ENCODE peak calls at places on chromosomes 11 and 22, in four cellular contexts. M is right cardiac atrium; W is adrenal gland; Y is CD4-positive, CD25-positive, alpha-beta regulatory T cell. J is an unnamed sample.

GRCh38 chr11:123054301-123055065 is 7.5 kb downstream of the HSPA8 start:
- DNase-seq in M (no peak), W (no peak), Y (peak; percentile 24), J (no peak)

GRCh38 chr11:35683728-35684339 is 21.3 kb downstream of the TRIM44 start:
- DNase-seq in M (no peak), W (no peak), Y (no peak), J (no peak)

GRCh38 chr22:39773976-39774539 is 119.5 kb downstream of the ENTHD1 start:
- DNase-seq in M (no peak), W (no peak), Y (no peak), J (no peak)

GRCh38 chr11:77377734-77378133 is 76.2 kb upstream of the GDPD4 start:
- DNase-seq in M (no peak), W (no peak), Y (no peak), J (no peak)

GRCh38 chr11:17171342-17171741 is 36.4 kb downstream of the PIK3C2A start:
- DNase-seq in M (no peak), W (no peak), Y (no peak), J (no peak)

GRCh38 chr22:49536571-49537131 is 291.0 kb downstream of the BRD1 start:
- DNase-seq in M (no peak), W (no peak), Y (no peak), J (no peak)

GRCh38 chr11:74397531-74398243 is 546 bp downstream of the PGM2L1 start:
- DNase-seq in M (peak; percentile 74), W (peak; percentile 27), Y (peak; percentile 37), J (peak; percentile 45)

GRCh38 chr11:105100206-105100605 is 39.4 kb downstream of the CARD18 start:
- DNase-seq in M (no peak), W (no peak), Y (no peak), J (no peak)

GRCh38 chr22:43411040-43411919 is 534 bp upstream of the MPPED1 start:
- DNase-seq in M (no peak), W (no peak), Y (no peak), J (no peak)

GRCh38 chr11:67278939-67279588 is 10.0 kb upstream of the ANKRD13D start:
- DNase-seq in M (peak; percentile 42), W (no peak), Y (no peak), J (no peak)

GRCh38 chr11:76614471-76615183 is 55.9 kb downstream of the LRRC32 start:
- DNase-seq in M (peak; percentile 89), W (peak; percentile 12), Y (no peak), J (no peak)

GRCh38 chr11:2142762-2143202 is 3.6 kb upstream of the IGF2 start:
- DNase-seq in M (no peak), W (no peak), Y (no peak), J (no peak)

GRCh38 chr22:43956383-43956782 is 1.1 kb downstream of the SAMM50 start:
- DNase-seq in M (no peak), W (no peak), Y (no peak), J (no peak)

GRCh38 chr11:67404515-67405195 is 772 bp downstream of the TBC1D10C start:
- DNase-seq in M (no peak), W (no peak), Y (no peak), J (no peak)

GRCh38 chr11:9664276-9665171 is 647 bp downstream of the SWAP70 start:
- DNase-seq in M (peak; percentile 70), W (peak; percentile 51), Y (peak; percentile 12), J (peak; percentile 52)

GRCh38 chr11:90120191-90120590 is 14.3 kb upstream of the NAALAD2 start:
- DNase-seq in M (no peak), W (no peak), Y (no peak), J (no peak)

GRCh38 chr11:64745523-64746328 is 1.8 kb upstream of the RASGRP2 start:
- DNase-seq in M (peak; percentile 96), W (peak; percentile 72), Y (peak; percentile 68), J (peak; percentile 80)

GRCh38 chr11:71202966-71203365 is 49.4 kb downstream of the SHANK2 start:
- DNase-seq in M (no peak), W (no peak), Y (no peak), J (no peak)

GRCh38 chr11:96036863-96037262 is 113.0 kb upstream of the MTMR2 start:
- DNase-seq in M (peak; percentile 49), W (no peak), Y (no peak), J (no peak)

GRCh38 chr22:48187272-48187855 is 1424.9 kb downstream of the TBC1D22A start:
- DNase-seq in M (no peak), W (no peak), Y (no peak), J (no peak)

DNA sequence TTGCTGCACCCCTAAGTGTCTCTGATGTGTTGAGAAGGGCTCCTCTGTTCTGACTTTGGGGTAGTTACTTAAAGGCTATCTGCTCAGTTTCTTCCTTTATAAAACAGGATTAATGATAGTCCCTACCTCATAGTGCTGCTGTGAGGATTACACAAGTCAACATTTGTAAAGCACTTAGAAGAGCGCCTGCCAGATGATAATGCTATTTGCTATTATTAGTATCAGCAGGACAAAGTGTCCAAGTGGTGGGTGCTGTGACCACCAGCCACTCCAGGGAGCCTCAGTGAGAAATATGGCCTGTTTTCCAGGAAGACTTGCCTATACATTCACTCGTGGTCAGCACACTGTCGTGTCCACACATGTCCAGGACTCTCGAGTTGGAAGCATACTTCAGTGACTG is 16.2 kb downstream of the POU2F3 start:
- DNase-seq in M (no peak), W (no peak), Y (no peak), J (no peak)
- H3K27me3 ChIP-seq in M (no peaks in the 10 kb centered on the region), W (peaks cover 2% of the 10 kb centered on the region), Y (peaks cover 8% of the 10 kb centered on the region), J (peaks cover 2% of the 10 kb centered on the region)

GRCh38 chr11:69994810-69995209 is 83.3 kb upstream of the ANO1 start:
- DNase-seq in M (no peak), W (no peak), Y (no peak), J (no peak)

GRCh38 chr11:69997352-69997751 is 80.8 kb upstream of the ANO1 start:
- DNase-seq in M (no peak), W (no peak), Y (no peak), J (no peak)

GRCh38 chr11:69995697-69996096 is 82.4 kb upstream of the ANO1 start:
- DNase-seq in M (no peak), W (no peak), Y (no peak), J (no peak)

GRCh38 chr11:69999721-70000120 is 78.4 kb upstream of the ANO1 start:
- DNase-seq in M (no peak), W (no peak), Y (no peak), J (no peak)

DNA sequence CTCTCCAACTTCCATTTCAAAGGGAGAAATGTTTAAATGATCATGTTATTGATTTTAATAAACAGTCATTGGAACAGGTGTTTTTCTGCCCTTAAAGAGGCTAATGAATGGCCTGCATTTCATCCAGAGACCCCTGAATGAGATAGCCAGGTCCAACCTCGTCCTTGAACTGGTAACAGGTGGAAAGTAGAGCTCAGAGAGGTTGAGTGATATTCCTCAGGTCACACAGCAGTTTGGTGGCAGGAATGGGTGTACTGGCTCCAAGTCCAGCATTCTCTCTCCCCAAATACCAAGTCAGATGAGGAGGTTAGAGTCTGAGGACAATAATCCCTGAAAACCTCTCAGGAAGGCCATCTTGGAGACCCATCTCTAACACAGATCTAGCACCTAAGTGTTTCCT is 81.7 kb upstream of the ANO1 start:
- DNase-seq in M (no peak), W (no peak), Y (no peak), J (no peak)
- H3K4me1 ChIP-seq in M (no peaks in the 10 kb centered on the region), W (no peaks in the 10 kb centered on the region), Y (no peaks in the 10 kb centered on the region), J (peaks cover 3% of the 10 kb centered on the region)

DNA sequence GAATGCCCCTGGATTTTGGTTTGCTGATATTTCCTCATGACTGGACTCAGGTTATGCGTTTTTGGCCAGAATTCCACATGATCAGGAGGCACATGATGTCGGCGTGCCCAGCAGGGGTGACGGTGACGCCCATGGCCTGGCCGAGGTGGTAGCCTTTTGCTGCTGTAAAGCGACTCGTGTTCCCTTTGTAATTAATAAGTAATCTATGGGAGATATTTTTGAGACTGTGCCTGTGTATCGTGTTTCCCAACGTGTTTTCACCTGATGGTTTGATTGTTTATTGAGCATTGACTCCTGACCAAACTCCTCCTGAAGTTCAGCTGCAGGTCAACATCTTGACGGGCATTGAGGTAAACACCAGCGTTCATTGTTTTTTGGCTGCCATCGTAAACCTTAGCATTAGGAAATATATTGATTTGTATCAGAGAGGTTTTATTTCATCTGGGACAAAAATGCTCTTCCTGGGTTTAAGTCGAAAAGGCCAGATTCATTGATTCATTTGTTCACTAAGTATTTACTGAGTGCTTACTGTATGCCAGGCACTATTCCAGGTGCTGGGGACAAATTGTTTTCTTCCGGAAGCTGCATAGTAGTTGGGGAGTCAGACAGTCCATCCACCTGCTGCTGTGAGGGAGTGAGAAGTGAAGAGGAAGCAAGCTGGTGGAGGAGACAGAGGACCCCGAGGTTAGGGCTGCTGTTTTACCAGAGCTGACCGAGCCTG is 23.6 kb downstream of the DCPS start:
- DNase-seq in M (no peak), W (no peak), Y (no peak), J (no peak)
- H3K27ac ChIP-seq in M (no peak overlapping the region), W (no peak overlapping the region), Y (no peak overlapping the region), J (no peak overlapping the region)

DNA sequence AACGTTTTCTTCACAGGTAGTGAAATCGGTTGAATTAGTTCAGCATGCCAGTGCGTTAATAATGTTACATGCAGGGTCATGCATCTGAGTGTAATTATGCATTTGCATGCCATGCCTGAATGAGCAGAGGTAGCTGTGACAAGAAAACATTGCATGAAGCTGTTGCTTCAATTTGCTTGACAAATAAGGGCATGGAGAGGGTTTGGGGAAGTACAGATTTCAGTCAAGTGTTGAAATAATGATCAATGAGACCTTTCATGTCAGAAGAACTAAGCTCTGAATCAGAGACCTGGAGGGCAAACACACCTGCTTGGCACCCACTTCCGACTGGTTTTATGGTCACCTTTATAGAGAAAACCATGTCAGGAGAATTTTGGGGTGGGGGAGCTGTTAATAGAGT is 221.4 kb downstream of the DBX1 start:
- DNase-seq in M (no peak), W (no peak), Y (no peak), J (no peak)
- H3K27me3 ChIP-seq in M (no peaks in the 10 kb centered on the region), W (no peaks in the 10 kb centered on the region), Y (no peaks in the 10 kb centered on the region), J (no peaks in the 10 kb centered on the region)

GRCh38 chr11:118370774-118371173 is 11.4 kb downstream of the UBE4A start:
- DNase-seq in M (no peak), W (no peak), Y (no peak), J (no peak)

GRCh38 chr11:118359295-118359958 is at the start of gene UBE4A:
- DNase-seq in M (peak; percentile 99), W (peak; percentile 97), Y (peak; percentile 94), J (peak; percentile 97)

GRCh38 chr11:118366287-118366686 is 6.9 kb downstream of the UBE4A start:
- DNase-seq in M (no peak), W (no peak), Y (no peak), J (no peak)

DNA sequence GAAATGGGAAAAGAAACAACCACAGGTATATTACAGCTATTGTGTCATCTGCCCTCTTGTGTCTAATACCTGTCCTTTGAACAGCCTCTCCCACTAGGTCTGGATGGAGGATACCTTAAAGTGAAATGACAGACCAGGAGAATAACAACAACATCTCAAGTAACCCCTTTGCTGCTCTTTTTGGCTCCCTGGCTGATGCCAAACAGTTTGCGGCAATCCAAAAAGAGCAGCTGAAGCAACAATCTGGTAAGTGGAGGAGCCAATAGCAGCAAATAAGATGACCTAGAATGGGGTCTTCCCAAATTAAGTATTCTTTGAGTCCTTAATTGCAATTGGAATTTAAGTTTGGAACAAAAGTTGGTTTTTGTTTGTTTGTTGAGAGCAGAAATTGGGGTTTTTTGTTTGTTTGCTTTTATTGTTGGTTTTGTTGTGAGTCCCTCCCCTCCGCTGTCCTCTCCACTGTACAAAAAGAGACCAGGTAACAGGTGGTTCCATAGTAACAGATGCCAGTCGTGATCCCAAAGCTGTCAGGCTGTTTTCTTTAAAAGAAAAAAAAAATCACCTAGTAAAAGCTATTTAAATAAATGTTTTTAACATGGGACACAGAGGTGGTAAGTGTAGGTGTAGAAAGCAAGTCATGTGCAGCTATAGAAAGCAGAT is 5.7 kb downstream of the UBE4A start:
- DNase-seq in M (no peak), W (no peak), Y (no peak), J (no peak)
- H3K4me1 ChIP-seq in M (peaks cover 6% of the 10 kb centered on the region), W (peaks cover 10% of the 10 kb centered on the region), Y (peaks cover 26% of the 10 kb centered on the region), J (peaks cover 14% of the 10 kb centered on the region)

J was measured in lung.